ENCODE peak calls at places on chromosomes 11 and 22, in four cellular contexts. C is ovary; X is mesendoderm; G is effector CD4-positive, alpha-beta T cell. H is an unnamed sample.

GRCh38 chr11:85945296-85945695 is 90.1 kb downstream of the CCDC83 start:
- DNase-seq in C (no peak), X (no peak), G (no peak), H (no peak)

GRCh38 chr11:124669193-124669592 is 4.3 kb downstream of the SIAE start:
- DNase-seq in C (peak; percentile 34), X (peak; percentile 43), G (peak; percentile 43), H (peak; percentile 26)

GRCh38 chr22:41197808-41198585 is 7.1 kb upstream of the L3MBTL2 start:
- DNase-seq in C (no peak), X (peak; percentile 61), G (peak; percentile 32), H (peak; percentile 47)

GRCh38 chr11:70111269-70112016 is 33.3 kb downstream of the ANO1 start:
- DNase-seq in C (no peak), X (peak; percentile 81), G (no peak), H (peak; percentile 72)

GRCh38 chr11:110196241-110196754 is 100.1 kb downstream of the RDX start:
- DNase-seq in C (no peak), X (no peak), G (no peak), H (no peak)

GRCh38 chr11:122808494-122808893 is 29.8 kb upstream of the CRTAM start:
- DNase-seq in C (no peak), X (no peak), G (no peak), H (no peak)

GRCh38 chr11:123034587-123034986 is 27.3 kb downstream of the HSPA8 start:
- DNase-seq in C (no peak), X (no peak), G (no peak), H (no peak)

GRCh38 chr11:72652871-72653615 is 21.2 kb downstream of the PDE2A start:
- DNase-seq in C (no peak), X (peak; percentile 86), G (no peak), H (no peak)

H was measured in left cardiac atrium.